ENCODE peak calls at places on chromosomes 6 and 20, in four cellular contexts. B is astrocyte, T is lower lobe of right lung, X is fibroblast of mammary gland. J is an unnamed sample.
A peak's percentile ranks its signal among the peaks of the same experiment; 100 is the strongest.

GRCh38 chr6:5098501-5099270 is 13.5 kb downstream of the PPP1R3G start:
- DNase-seq in B (no peak), T (no peak), X (no peak), J (no peak)

GRCh38 chr20:52974155-52974554 is 2.0 kb downstream of the TSHZ2 start:
- DNase-seq in B (peak; percentile 54), T (no peak), X (peak; percentile 50), J (no peak)

GRCh38 chr6:24910850-24911712 is 24.7 kb downstream of the RIPOR2 start:
- DNase-seq in B (peak; percentile 47), T (peak; percentile 78), X (peak; percentile 27), J (no peak)

GRCh38 chr6:35706468-35706867 is 17.8 kb upstream of the FKBP5 start:
- DNase-seq in B (no peak), T (no peak), X (peak; percentile 44), J (no peak)

GRCh38 chr6:105932440-105932839 is 153.7 kb upstream of the PRDM1 start:
- DNase-seq in B (no peak), T (no peak), X (no peak), J (no peak)

GRCh38 chr6:23213193-23213592 is 643.8 kb downstream of the HDGFL1 start:
- DNase-seq in B (peak; percentile 29), T (no peak), X (peak; percentile 59), J (no peak)

GRCh38 chr6:28789553-28790083 is 134.2 kb downstream of the TRIM27 start:
- DNase-seq in B (peak; percentile 41), T (no peak), X (peak; percentile 75), J (no peak)

GRCh38 chr20:33914871-33915270 is 78.8 kb upstream of the RALY start:
- DNase-seq in B (peak; percentile 92), T (no peak), X (peak; percentile 56), J (no peak)

GRCh38 chr6:21244897-21245470 is 348.6 kb upstream of the SOX4 start:
- DNase-seq in B (no peak), T (no peak), X (no peak), J (no peak)

GRCh38 chr20:35328095-35328685 is 36.0 kb upstream of the FAM83C start:
- DNase-seq in B (no peak), T (no peak), X (no peak), J (no peak)

GRCh38 chr20:35326732-35327073 is 34.5 kb upstream of the FAM83C start:
- DNase-seq in B (no peak), T (no peak), X (no peak), J (no peak)

GRCh38 chr20:35328689-35329088 is 36.5 kb upstream of the FAM83C start:
- DNase-seq in B (no peak), T (no peak), X (no peak), J (no peak)

GRCh38 chr20:35327074-35327976 is 35.1 kb upstream of the FAM83C start:
- DNase-seq in B (no peak), T (no peak), X (peak; percentile 77), J (no peak)

GRCh38 chr20:35329435-35330139 is 37.4 kb upstream of the FAM83C start:
- DNase-seq in B (no peak), T (no peak), X (peak; percentile 74), J (no peak)
- TF ChIP-seq CTCF in B (peak; percentile 31), T (peak; percentile 45), X (peak; percentile 71), J (peak; percentile 62)

DNA sequence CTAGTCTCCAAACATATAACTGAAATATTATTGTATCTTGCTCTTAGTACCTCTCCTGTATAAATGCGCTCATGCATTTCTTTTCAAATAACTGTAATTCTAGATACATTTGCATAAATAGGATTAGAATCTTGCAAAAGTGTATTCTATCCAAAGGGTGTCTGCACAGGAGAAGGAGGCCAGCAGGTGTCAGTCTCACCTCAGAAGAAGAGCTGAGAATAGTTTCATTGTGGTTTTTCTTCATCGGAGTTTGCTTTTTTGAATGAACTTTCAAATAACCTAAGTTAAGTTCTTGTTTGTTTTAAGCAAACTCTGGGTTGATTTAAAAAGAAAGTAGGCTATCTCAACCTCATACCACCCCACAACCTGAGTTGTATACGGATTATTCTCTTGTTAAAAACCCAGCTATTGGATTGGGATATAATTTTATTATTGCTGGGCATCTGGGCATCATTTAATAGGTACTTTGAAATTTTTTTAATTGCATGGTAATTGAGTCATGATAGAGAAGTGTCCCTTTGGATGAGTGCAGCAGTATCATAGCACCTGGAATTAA is 125.0 kb upstream of the MLIP start:
- DNase-seq in B (peak; percentile 50), T (no peak), X (peak; percentile 74), J (no peak)
- TF ChIP-seq CTCF in B (peak; percentile 96), T (peak; percentile 68), X (peak; percentile 81), J (peak; percentile 97)

GRCh38 chr6:30974488-30975252 is 8.8 kb upstream of the MUC21 start:
- DNase-seq in B (no peak), T (no peak), X (no peak), J (no peak)
- TF ChIP-seq CTCF in B (no peak), T (no peak), X (no peak), J (no peak)

GRCh38 chr20:14064921-14065320 is 69.6 kb downstream of the MACROD2 start:
- DNase-seq in B (no peak), T (no peak), X (no peak), J (no peak)

GRCh38 chr20:14069796-14070195 is 74.5 kb downstream of the MACROD2 start:
- DNase-seq in B (peak; percentile 54), T (no peak), X (peak; percentile 81), J (no peak)

GRCh38 chr20:14065774-14066173 is 70.5 kb downstream of the MACROD2 start:
- DNase-seq in B (no peak), T (no peak), X (no peak), J (no peak)

GRCh38 chr20:14064333-14064732 is 69.0 kb downstream of the MACROD2 start:
- DNase-seq in B (no peak), T (no peak), X (no peak), J (no peak)

GRCh38 chr20:14067631-14068030 is 72.3 kb downstream of the MACROD2 start:
- DNase-seq in B (no peak), T (no peak), X (no peak), J (no peak)
- TF ChIP-seq CTCF in B (no peak), T (no peak), X (no peak), J (no peak)

GRCh38 chr6:18363746-18364145 is 23.4 kb upstream of the RNF144B start:
- DNase-seq in B (no peak), T (no peak), X (no peak), J (no peak)

GRCh38 chr6:18360188-18360587 is 27.0 kb upstream of the RNF144B start:
- DNase-seq in B (no peak), T (no peak), X (no peak), J (no peak)

GRCh38 chr6:18362058-18362561 is 25.0 kb upstream of the RNF144B start:
- DNase-seq in B (peak; percentile 98), T (no peak), X (peak; percentile 88), J (no peak)

GRCh38 chr6:18359237-18359885 is 27.8 kb upstream of the RNF144B start:
- DNase-seq in B (no peak), T (no peak), X (no peak), J (no peak)
- TF ChIP-seq CTCF in B (no peak), T (no peak), X (no peak), J (no peak)

DNA sequence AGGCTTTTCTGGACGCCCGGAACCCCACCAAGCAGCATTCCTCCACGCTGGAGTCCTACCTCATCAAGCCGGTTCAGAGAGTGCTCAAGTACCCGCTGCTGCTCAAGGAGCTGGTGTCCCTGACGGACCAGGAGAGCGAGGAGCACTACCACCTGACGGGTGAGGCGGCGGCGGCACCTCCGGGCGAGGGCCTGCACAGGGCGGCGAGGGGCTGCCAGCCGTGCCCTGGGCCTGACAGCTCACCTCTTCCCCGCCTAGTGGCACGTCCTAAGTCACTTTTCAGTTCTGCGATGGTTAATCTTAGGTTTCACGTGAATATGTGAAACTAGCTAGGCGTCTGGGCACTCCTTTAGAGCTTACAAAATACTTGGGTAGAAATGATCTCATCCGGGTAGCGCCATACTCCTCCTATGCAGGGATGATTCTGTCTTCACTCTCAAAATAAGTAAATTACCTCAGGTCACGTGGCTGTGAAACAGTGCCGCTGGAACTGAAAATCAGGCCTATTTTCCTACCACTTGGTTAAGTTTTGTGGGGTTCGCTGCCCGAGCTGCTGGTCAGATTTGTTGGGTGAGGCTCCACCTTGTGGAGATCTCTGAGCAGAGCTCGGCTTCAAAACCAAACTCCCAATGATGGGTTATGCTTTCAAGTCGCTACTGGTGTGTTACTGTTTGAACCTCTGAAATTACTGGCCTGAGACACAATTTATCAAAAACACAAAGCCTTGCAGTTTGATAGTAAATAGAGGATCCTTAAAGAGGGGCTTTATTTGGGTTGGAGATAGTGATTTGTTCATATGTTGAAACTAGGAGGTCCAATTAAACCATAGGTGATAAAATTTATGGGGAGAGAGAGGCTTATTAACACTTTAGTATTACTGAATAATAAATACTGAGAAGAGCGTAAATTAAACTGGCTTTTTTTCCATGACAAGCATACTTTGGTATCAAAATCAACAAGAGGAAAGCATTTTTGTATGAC is 15.5 kb upstream of the CLDN20 start:
- DNase-seq in B (peak; percentile 56), T (peak; percentile 80), X (peak; percentile 80), J (no peak)
- TF ChIP-seq CTCF in B (peak; percentile 90), T (peak; percentile 69), X (peak; percentile 81), J (peak; percentile 97)